ENCODE peak calls at places on chromosomes 3 and 15, in five cellular contexts. V is fibroblast of pulmonary artery, M is right atrium auricular region, L is MV-4-11, Z is foreskin fibroblast. H is an unnamed sample.

GRCh38 chr3:20405731-20406130 is 219.7 kb upstream of the SGO1 start:
- DNase-seq in V (peak), M (no peak), L (peak), Z (peak), H (no peak)

GRCh38 chr3:149933858-149934257 is 36.8 kb downstream of the PFN2 start:
- DNase-seq in V (no peak), M (no peak), L (no peak), Z (no peak), H (no peak)

GRCh38 chr3:41464401-41464800 is 265.1 kb downstream of the CTNNB1 start:
- DNase-seq in V (peak), M (no peak), L (no peak), Z (peak), H (no peak)

GRCh38 chr15:43775411-43775965 is 1.3 kb downstream of the ELL3 start:
- DNase-seq in V (peak), M (no peak), L (no peak), Z (peak), H (no peak)

GRCh38 chr3:140258222-140258724 is 323.3 kb downstream of the CLSTN2 start:
- DNase-seq in V (peak), M (no peak), L (no peak), Z (no peak), H (no peak)

GRCh38 chr15:62021991-62022600 is 38.2 kb downstream of the VPS13C start:
- DNase-seq in V (peak), M (no peak), L (no peak), Z (peak), H (no peak)

GRCh38 chr3:68817243-68817642 is 115.1 kb downstream of the TAFA4 start:
- DNase-seq in V (no peak), M (no peak), L (no peak), Z (peak), H (no peak)

GRCh38 chr3:120821426-120821825 is 78.9 kb downstream of the GTF2E1 start:
- DNase-seq in V (no peak), M (no peak), L (no peak), Z (no peak), H (no peak)

GRCh38 chr3:14801668-14802067 is 17.1 kb upstream of the FGD5 start:
- DNase-seq in V (no peak), M (no peak), L (no peak), Z (no peak), H (no peak)

GRCh38 chr15:40242671-40243070 is 3.8 kb downstream of the PAK6 start:
- DNase-seq in V (no peak), M (no peak), L (no peak), Z (no peak), H (no peak)

H was measured in esophagus muscularis mucosa.